ENCODE peak calls at places on chromosomes 13 and 19, in six cellular contexts. R is heart right ventricle; P is HS-5; X is activated CD4-positive, alpha-beta T cell treated with anti-CD3 and anti-CD28 coated beads, Interleukin-2, amount 10 ng/mL, durations not matched to agents 7 days and 5 days; F is activated naive CD4-positive, alpha-beta T cell treated with anti-CD3 and anti-CD28 coated beads for 36 hours; M is NCI-H1694. Q is an unnamed sample.

GRCh38 chr13:46119883-46120614 is 15.2 kb upstream of the CPB2 start:
- DNase-seq in R (no peak), P (peak), X (no peak), F (no peak), M (no peak), Q (peak)

GRCh38 chr13:108974686-108975085 is 345.3 kb downstream of the MYO16 start:
- DNase-seq in R (no peak), P (no peak), X (no peak), F (no peak), M (no peak), Q (no peak)

GRCh38 chr19:49084206-49085019 is 838 bp upstream of the SNRNP70 start:
- DNase-seq in R (no peak), P (no peak), X (no peak), F (no peak), M (no peak), Q (no peak)

GRCh38 chr13:28754698-28755545 is 36.2 kb upstream of the SLC46A3 start:
- DNase-seq in R (peak), P (no peak), X (peak), F (peak), M (no peak), Q (peak)

GRCh38 chr13:99191900-99192399 is 8.7 kb upstream of the UBAC2 start:
- DNase-seq in R (no peak), P (no peak), X (no peak), F (no peak), M (no peak), Q (peak)

GRCh38 chr19:38655148-38655824 is 7.8 kb downstream of the ACTN4 start:
- DNase-seq in R (no peak), P (no peak), X (peak), F (peak), M (no peak), Q (peak)

GRCh38 chr19:38059897-38060296 is 152.9 kb downstream of the SIPA1L3 start:
- DNase-seq in R (no peak), P (no peak), X (peak), F (peak), M (no peak), Q (no peak)

GRCh38 chr19:38693380-38694223 is 46.2 kb downstream of the ACTN4 start:
- DNase-seq in R (no peak), P (peak), X (peak), F (no peak), M (no peak), Q (no peak)

GRCh38 chr13:107964356-107964755 is 251.0 kb downstream of the LIG4 start:
- DNase-seq in R (no peak), P (no peak), X (no peak), F (no peak), M (peak), Q (no peak)

GRCh38 chr13:52103386-52103785 is 25.5 kb downstream of the NEK5 start:
- DNase-seq in R (no peak), P (no peak), X (no peak), F (no peak), M (no peak), Q (no peak)

GRCh38 chr19:5074418-5074817 is 105.5 kb downstream of the KDM4B start:
- DNase-seq in R (no peak), P (no peak), X (no peak), F (no peak), M (no peak), Q (no peak)

GRCh38 chr13:98199480-98199879 is 22.4 kb upstream of the RNF113B start:
- DNase-seq in R (no peak), P (no peak), X (no peak), F (no peak), M (no peak), Q (no peak)

GRCh38 chr13:27131202-27131623 is 40.4 kb downstream of the USP12 start:
- DNase-seq in R (no peak), P (no peak), X (peak), F (peak), M (no peak), Q (peak)

GRCh38 chr19:58476498-58477015 is 405 bp downstream of the ZNF446 start:
- DNase-seq in R (no peak), P (no peak), X (no peak), F (no peak), M (no peak), Q (peak)

GRCh38 chr19:14366529-14366928 is 14.7 kb upstream of the ADGRE5 start:
- DNase-seq in R (peak), P (no peak), X (peak), F (peak), M (peak), Q (peak)

GRCh38 chr13:113413898-113414282 is 39.4 kb downstream of the ADPRHL1 start:
- DNase-seq in R (no peak), P (no peak), X (no peak), F (no peak), M (no peak), Q (no peak)

GRCh38 chr13:43730642-43731041 is 56.1 kb downstream of the ENOX1 start:
- DNase-seq in R (peak), P (peak), X (no peak), F (no peak), M (no peak), Q (no peak)

Q was measured in OCI-M1.